ENCODE peak calls at places on chromosomes 6 and 20, in ten cellular contexts. X, O, W, C, N, I, D, B, A and G are unnamed samples.

GRCh38 chr6:132364249-132364648 is 37.0 kb downstream of the MOXD1 start:
- DNase-seq in X (no peak), O (no peak), W (no peak), C (no peak), N (no peak), I (no peak), D (no peak), B (no peak), A (no peak), G (no peak)

GRCh38 chr6:30101423-30101938 is 11.4 kb downstream of the TRIM31 start:
- DNase-seq in X (no peak), O (no peak), W (no peak), C (no peak), N (no peak), I (no peak), D (no peak), B (no peak), A (no peak), G (no peak)

GRCh38 chr6:19879663-19880062 is 42.5 kb downstream of the ID4 start:
- DNase-seq in X (no peak), O (no peak), W (no peak), C (peak; percentile 91), N (no peak), I (peak; percentile 82), D (no peak), B (no peak), A (no peak), G (no peak)

GRCh38 chr6:7042056-7042653 is 65.6 kb upstream of the RREB1 start:
- DNase-seq in X (no peak), O (no peak), W (no peak), C (no peak), N (no peak), I (no peak), D (no peak), B (no peak), A (no peak), G (no peak)

GRCh38 chr20:59412896-59413295 is 112.5 kb downstream of the EDN3 start:
- DNase-seq in X (no peak), O (peak; percentile 33), W (no peak), C (peak; percentile 42), N (no peak), I (no peak), D (no peak), B (no peak), A (no peak), G (no peak)

GRCh38 chr6:143015300-143015706 is 45.4 kb upstream of the AIG1 start:
- DNase-seq in X (no peak), O (no peak), W (no peak), C (no peak), N (no peak), I (no peak), D (no peak), B (no peak), A (no peak), G (peak; percentile 14)

GRCh38 chr20:61919239-61919638 is 146.4 kb downstream of the TAF4 start:
- DNase-seq in X (no peak), O (no peak), W (no peak), C (no peak), N (no peak), I (no peak), D (no peak), B (no peak), A (no peak), G (no peak)

GRCh38 chr6:18260448-18261106 is 3.8 kb downstream of the DEK start:
- DNase-seq in X (peak; percentile 31), O (no peak), W (no peak), C (peak; percentile 21), N (no peak), I (no peak), D (no peak), B (no peak), A (no peak), G (peak; percentile 44)

GRCh38 chr20:50519036-50519780 is 9.0 kb downstream of the PTPN1 start:
- DNase-seq in X (no peak), O (no peak), W (no peak), C (no peak), N (no peak), I (no peak), D (no peak), B (no peak), A (no peak), G (peak; percentile 76)

GRCh38 chr20:52809003-52809402 is 163.2 kb upstream of the TSHZ2 start:
- DNase-seq in X (no peak), O (no peak), W (no peak), C (no peak), N (no peak), I (no peak), D (no peak), B (no peak), A (no peak), G (no peak)

GRCh38 chr6:112899541-112899940 is 552.4 kb downstream of the RFPL4B start:
- DNase-seq in X (no peak), O (no peak), W (no peak), C (no peak), N (no peak), I (no peak), D (no peak), B (no peak), A (no peak), G (no peak)